ENCODE peak calls at places on chromosomes 13 and 19, in five cellular contexts. V is keratinocyte, B is ascending aorta, E is psoas muscle, L is breast epithelium. H is an unnamed sample. For H3K36me3, the result is how much of the 10 kb centered on the place peaks cover.

GRCh38 chr19:34181111-34181864 is 9.0 kb downstream of the LSM14A start:
- DNase-seq in V (no peak), B (no peak), E (no peak), L (no peak), H (no peak)

GRCh38 chr13:76799696-76800095 is 86.5 kb downstream of the KCTD12 start:
- DNase-seq in V (no peak), B (no peak), E (no peak), L (no peak), H (no peak)

GRCh38 chr13:35891973-35892441 is 239.2 kb downstream of the DCLK1 start:
- DNase-seq in V (peak), B (no peak), E (no peak), L (no peak), H (no peak)

GRCh38 chr13:100836696-100837095 is 162.1 kb upstream of the TMTC4 start:
- DNase-seq in V (no peak), B (no peak), E (no peak), L (no peak), H (no peak)

GRCh38 chr19:17183858-17184271 is 31.3 kb upstream of the USE1 start:
- DNase-seq in V (no peak), B (no peak), E (no peak), L (no peak), H (no peak)

GRCh38 chr19:15640904-15641597 is 354 bp downstream of the CYP4F3 start:
- DNase-seq in V (no peak), B (no peak), E (no peak), L (no peak), H (no peak)

GRCh38 chr13:18212873-18213272 is 968.8 kb downstream of the TUBA3C start:
- DNase-seq in V (no peak), B (no peak), E (no peak), L (no peak), H (no peak)

GRCh38 chr13:33721719-33722118 is 96.2 kb upstream of the RFC3 start:
- DNase-seq in V (no peak), B (no peak), E (no peak), L (no peak), H (peak)

GRCh38 chr19:35206855-35207254 is 21.7 kb downstream of the FAM187B start:
- DNase-seq in V (no peak), B (no peak), E (no peak), L (no peak), H (no peak)

GRCh38 chr13:50589139-50589538 is 254.4 kb downstream of the DLEU7 start:
- DNase-seq in V (peak), B (no peak), E (no peak), L (no peak), H (peak)

GRCh38 chr19:4849019-4849418 is 17.5 kb upstream of the TICAM1 start:
- DNase-seq in V (no peak), B (no peak), E (no peak), L (no peak), H (no peak)

GRCh38 chr19:4851551-4852290 is 15.7 kb downstream of the PLIN3 start:
- DNase-seq in V (no peak), B (no peak), E (peak), L (peak), H (no peak)

GRCh38 chr19:4847190-4847973 is 15.9 kb upstream of the TICAM1 start:
- DNase-seq in V (no peak), B (no peak), E (no peak), L (no peak), H (no peak)

GRCh38 chr19:4852484-4852883 is 15.0 kb downstream of the PLIN3 start:
- DNase-seq in V (no peak), B (no peak), E (no peak), L (no peak), H (no peak)
- H3K36me3 ChIP-seq in V (under half), B (half or more), E (half or more), L (under half), H (under half)

GRCh38 chr19:10538204-10538603 is 5.5 kb upstream of the ATG4D start:
- DNase-seq in V (no peak), B (no peak), E (no peak), L (no peak), H (no peak)

GRCh38 chr19:10532457-10532856 is 11.2 kb upstream of the ATG4D start:
- DNase-seq in V (no peak), B (no peak), E (no peak), L (no peak), H (no peak)

GRCh38 chr19:10533656-10534386 is 9.9 kb upstream of the ATG4D start:
- DNase-seq in V (no peak), B (no peak), E (no peak), L (no peak), H (peak)

GRCh38 chr19:10535613-10536012 is 8.1 kb upstream of the ATG4D start:
- DNase-seq in V (peak), B (no peak), E (no peak), L (no peak), H (no peak)

GRCh38 chr19:10537668-10538067 is 6.0 kb upstream of the ATG4D start:
- DNase-seq in V (no peak), B (no peak), E (no peak), L (no peak), H (no peak)
- TF ChIP-seq CTCF in V (no peak), B (no peak), E (no peak), L (no peak), H (no peak)

GRCh38 chr13:112760931-112761330 is 71.1 kb downstream of the ATP11A start:
- DNase-seq in V (no peak), B (no peak), E (no peak), L (no peak), H (no peak)
- H3K4me3 ChIP-seq in V (no peak), B (no peak), E (peak), L (peak), H (no peak)

GRCh38 chr19:2342656-2343288 is 14.3 kb downstream of the SPPL2B start:
- DNase-seq in V (no peak), B (no peak), E (no peak), L (no peak), H (no peak)

GRCh38 chr19:2343289-2343982 is 15.0 kb downstream of the SPPL2B start:
- DNase-seq in V (no peak), B (no peak), E (no peak), L (no peak), H (no peak)

GRCh38 chr19:2344381-2344870 is 15.6 kb upstream of the TMPRSS9 start:
- DNase-seq in V (no peak), B (no peak), E (peak), L (no peak), H (no peak)

GRCh38 chr19:2345076-2345475 is 15.0 kb upstream of the TMPRSS9 start:
- DNase-seq in V (no peak), B (no peak), E (peak), L (no peak), H (no peak)

DNA sequence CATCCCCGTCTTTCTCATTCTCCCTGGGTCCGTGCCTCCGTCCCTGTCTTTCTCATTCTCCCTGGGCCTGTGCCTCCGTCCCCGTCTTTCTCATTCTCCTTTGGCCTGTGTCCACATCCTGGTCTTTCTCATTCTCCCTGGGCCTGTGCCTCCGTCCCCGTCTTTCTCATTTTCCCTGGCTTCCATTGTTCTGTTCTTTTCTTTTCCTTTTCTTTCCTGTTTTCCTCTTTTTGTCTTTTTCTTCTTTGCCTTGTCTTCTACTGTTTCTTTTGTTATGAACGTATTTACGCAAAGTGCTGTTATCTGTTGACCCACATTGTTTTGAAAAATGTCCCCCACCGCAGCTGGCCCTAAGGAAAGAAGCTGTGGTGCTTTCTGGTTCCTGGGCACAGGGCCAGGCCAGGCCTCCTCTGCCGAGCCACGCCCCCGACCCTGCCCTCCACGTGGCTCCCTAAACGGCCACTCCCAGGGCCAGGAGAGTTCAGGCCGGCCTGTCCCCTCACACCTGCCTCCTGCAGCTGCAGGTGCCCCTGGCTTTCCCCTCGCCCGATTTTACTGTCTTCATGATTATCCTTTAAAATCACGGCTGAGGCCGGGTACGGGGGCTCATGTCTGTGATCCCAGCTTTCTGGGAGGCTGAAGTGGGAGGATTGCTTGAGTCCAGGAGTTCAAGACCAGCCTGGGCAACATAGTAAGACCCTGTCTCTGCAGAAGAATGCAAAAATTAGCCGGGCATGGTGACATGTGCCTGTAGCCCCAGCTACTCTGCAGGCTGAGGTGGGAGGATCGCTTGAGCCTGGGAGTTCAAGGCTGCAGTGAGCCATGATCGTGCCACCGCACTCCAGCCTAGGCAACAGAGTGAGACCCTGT is 14.0 kb upstream of the TMPRSS9 start:
- DNase-seq in V (no peak), B (no peak), E (no peak), L (no peak), H (no peak)
- H3K36me3 ChIP-seq in V (under half), B (under half), E (under half), L (under half), H (under half)

DNA sequence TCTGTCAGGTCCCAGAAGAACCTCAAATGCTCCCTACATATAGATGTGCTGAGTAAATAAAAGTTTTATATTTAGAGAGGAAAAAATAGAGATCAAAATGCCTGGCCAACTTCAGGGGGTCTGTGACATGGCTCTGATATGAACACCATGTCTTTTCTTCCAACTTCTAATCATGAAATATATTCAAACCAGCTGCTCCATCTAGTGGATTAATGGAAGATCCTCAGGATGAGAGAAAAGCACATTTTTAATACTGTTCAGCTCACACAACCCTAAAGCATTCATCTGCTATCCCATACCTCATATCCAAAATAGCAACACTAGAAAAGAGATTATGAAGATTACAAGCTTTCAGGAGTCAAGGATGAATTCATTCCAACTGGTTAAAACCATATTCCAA is 56.0 kb upstream of the DOCK9 start:
- DNase-seq in V (no peak), B (no peak), E (no peak), L (no peak), H (no peak)
- TF ChIP-seq CTCF in V (peak), B (peak), E (peak), L (peak), H (peak)

DNA sequence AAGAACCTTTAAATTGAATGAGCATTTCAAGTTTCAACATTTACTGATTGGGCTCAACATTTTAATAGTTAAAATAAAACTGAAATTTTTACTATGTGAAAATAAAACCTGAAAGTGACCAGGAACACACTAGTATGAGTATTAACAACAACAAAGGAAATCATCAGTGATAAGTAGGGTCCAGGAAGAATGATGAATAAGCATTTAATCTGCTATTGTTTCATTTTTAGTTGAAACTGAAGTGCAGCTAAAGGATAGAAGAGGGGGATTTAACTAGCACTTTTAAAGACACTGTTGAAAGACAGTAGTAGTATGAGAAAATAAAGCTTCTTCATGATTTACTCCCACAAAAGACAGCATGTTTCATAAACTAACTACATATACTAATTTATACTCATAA is 250.9 kb upstream of the IPO5 start:
- DNase-seq in V (no peak), B (no peak), E (no peak), L (no peak), H (no peak)
- H3K4me3 ChIP-seq in V (no peak), B (no peak), E (no peak), L (no peak), H (no peak)

DNA sequence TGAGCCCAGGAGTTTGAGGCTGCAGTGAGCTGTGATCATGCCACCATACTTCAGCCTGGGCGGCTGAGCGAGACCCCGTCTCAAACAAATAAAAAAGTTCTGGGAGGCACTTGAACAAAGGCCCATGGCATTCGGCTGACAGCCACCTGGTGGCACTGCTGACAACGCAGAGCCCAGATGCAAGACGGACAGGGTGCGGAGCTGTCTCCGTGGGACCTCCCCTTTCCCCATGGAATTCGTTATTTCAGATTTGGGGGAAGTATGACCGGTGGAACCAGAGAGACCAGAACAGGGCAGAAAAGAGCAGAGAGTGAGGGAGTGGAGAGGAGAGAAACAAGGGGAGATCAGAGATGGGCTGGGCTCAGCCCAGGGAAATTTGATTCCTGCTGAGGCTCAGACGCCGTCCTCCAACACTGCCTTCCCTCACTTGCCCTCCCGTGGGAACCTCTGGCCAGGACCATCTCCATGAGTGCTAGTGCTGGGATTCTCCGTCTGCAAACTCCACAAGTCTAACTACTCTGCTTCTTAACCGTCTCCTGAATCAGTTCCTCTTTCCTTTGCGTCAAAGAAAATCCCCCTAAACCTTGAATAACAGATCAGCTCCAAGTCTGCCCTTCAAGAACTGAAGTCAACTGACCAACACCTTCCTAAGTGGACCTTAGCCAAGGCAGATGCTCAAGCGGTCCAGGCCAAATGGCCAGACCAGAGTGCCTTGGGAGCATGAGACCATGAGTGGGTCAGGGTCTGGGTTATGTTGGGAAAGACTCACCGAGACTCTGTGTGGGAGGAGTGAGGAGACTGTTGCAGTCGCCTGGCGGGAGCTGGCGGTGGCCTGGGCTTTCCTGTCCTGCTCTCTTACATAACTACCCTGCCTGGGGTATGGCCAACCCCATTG is 11.9 kb upstream of the ATF5 start:
- DNase-seq in V (no peak), B (no peak), E (no peak), L (no peak), H (no peak)
- H3K36me3 ChIP-seq in V (under half), B (under half), E (half or more), L (under half), H (under half)

GRCh38 chr19:19214892-19215291 is 3.1 kb downstream of the NCAN start:
- DNase-seq in V (no peak), B (no peak), E (no peak), L (no peak), H (no peak)
- TF ChIP-seq CTCF in V (no peak), B (no peak), E (no peak), L (no peak), H (no peak)